ENCODE peak calls at places on chromosomes 12 and 14, in six cellular contexts. One of them, this sample, is unnamed.

GRCh38 chr12:43806737-43807072 is 588 bp upstream of the TWF1 start:
- DNase-seq in activated B cell treated with CpG ODN at 0.5 μM for 24 hours: no peak
- DNase-seq in progenitor cell of endocrine pancreas: no peak
- DNase-seq in neural crest cell: no peak
- DNase-seq in fibroblast of lung: peak
- DNase-seq in retinal pigment epithelial cell: no peak
- DNase-seq in this sample: no peak

GRCh38 chr12:49893753-49894752 is 9.6 kb downstream of the FAIM2 start:
- DNase-seq in activated B cell treated with CpG ODN at 0.5 μM for 24 hours: no peak
- DNase-seq in progenitor cell of endocrine pancreas: no peak
- DNase-seq in neural crest cell: no peak
- DNase-seq in fibroblast of lung: peak
- DNase-seq in retinal pigment epithelial cell: no peak
- DNase-seq in this sample: peak

GRCh38 chr12:113519464-113520191 is 48.0 kb upstream of the LHX5 start:
- DNase-seq in activated B cell treated with CpG ODN at 0.5 μM for 24 hours: no peak
- DNase-seq in progenitor cell of endocrine pancreas: no peak
- DNase-seq in neural crest cell: no peak
- DNase-seq in fibroblast of lung: no peak
- DNase-seq in retinal pigment epithelial cell: no peak
- DNase-seq in this sample: no peak

GRCh38 chr12:130041983-130042812 is 120.1 kb upstream of the FZD10 start:
- DNase-seq in activated B cell treated with CpG ODN at 0.5 μM for 24 hours: no peak
- DNase-seq in progenitor cell of endocrine pancreas: peak
- DNase-seq in neural crest cell: peak
- DNase-seq in fibroblast of lung: no peak
- DNase-seq in retinal pigment epithelial cell: no peak
- DNase-seq in this sample: no peak

GRCh38 chr12:3122841-3123678 is 45.9 kb downstream of the TSPAN9 start:
- DNase-seq in activated B cell treated with CpG ODN at 0.5 μM for 24 hours: no peak
- DNase-seq in progenitor cell of endocrine pancreas: no peak
- DNase-seq in neural crest cell: no peak
- DNase-seq in fibroblast of lung: peak
- DNase-seq in retinal pigment epithelial cell: peak
- DNase-seq in this sample: peak

GRCh38 chr14:51996148-51996746 is 6.9 kb downstream of the RTRAF start:
- DNase-seq in activated B cell treated with CpG ODN at 0.5 μM for 24 hours: no peak
- DNase-seq in progenitor cell of endocrine pancreas: no peak
- DNase-seq in neural crest cell: no peak
- DNase-seq in fibroblast of lung: peak
- DNase-seq in retinal pigment epithelial cell: no peak
- DNase-seq in this sample: peak

GRCh38 chr12:119642986-119643385 is 24.9 kb upstream of the PRKAB1 start:
- DNase-seq in activated B cell treated with CpG ODN at 0.5 μM for 24 hours: no peak
- DNase-seq in progenitor cell of endocrine pancreas: no peak
- DNase-seq in neural crest cell: no peak
- DNase-seq in fibroblast of lung: no peak
- DNase-seq in retinal pigment epithelial cell: no peak
- DNase-seq in this sample: no peak

GRCh38 chr12:9868951-9869306 is 225 bp downstream of the CLEC2B start:
- DNase-seq in activated B cell treated with CpG ODN at 0.5 μM for 24 hours: no peak
- DNase-seq in progenitor cell of endocrine pancreas: no peak
- DNase-seq in neural crest cell: no peak
- DNase-seq in fibroblast of lung: no peak
- DNase-seq in retinal pigment epithelial cell: no peak
- DNase-seq in this sample: no peak

GRCh38 chr12:3263939-3264699 is 186.9 kb downstream of the TSPAN9 start:
- DNase-seq in activated B cell treated with CpG ODN at 0.5 μM for 24 hours: no peak
- DNase-seq in progenitor cell of endocrine pancreas: no peak
- DNase-seq in neural crest cell: no peak
- DNase-seq in fibroblast of lung: no peak
- DNase-seq in retinal pigment epithelial cell: no peak
- DNase-seq in this sample: no peak

GRCh38 chr12:48001426-48002178 is 2.7 kb downstream of the COL2A1 start:
- DNase-seq in activated B cell treated with CpG ODN at 0.5 μM for 24 hours: no peak
- DNase-seq in progenitor cell of endocrine pancreas: no peak
- DNase-seq in neural crest cell: peak
- DNase-seq in fibroblast of lung: peak
- DNase-seq in retinal pigment epithelial cell: no peak
- DNase-seq in this sample: peak

GRCh38 chr12:95487024-95487423 is 13.1 kb downstream of the METAP2 start:
- DNase-seq in activated B cell treated with CpG ODN at 0.5 μM for 24 hours: no peak
- DNase-seq in progenitor cell of endocrine pancreas: no peak
- DNase-seq in neural crest cell: no peak
- DNase-seq in fibroblast of lung: no peak
- DNase-seq in retinal pigment epithelial cell: no peak
- DNase-seq in this sample: no peak

GRCh38 chr12:69779928-69780327 is 41.3 kb downstream of the RAB3IP start:
- DNase-seq in activated B cell treated with CpG ODN at 0.5 μM for 24 hours: no peak
- DNase-seq in progenitor cell of endocrine pancreas: no peak
- DNase-seq in neural crest cell: peak
- DNase-seq in fibroblast of lung: peak
- DNase-seq in retinal pigment epithelial cell: no peak
- DNase-seq in this sample: peak

GRCh38 chr14:69650948-69651369 is 39.6 kb downstream of the SUSD6 start:
- DNase-seq in activated B cell treated with CpG ODN at 0.5 μM for 24 hours: no peak
- DNase-seq in progenitor cell of endocrine pancreas: no peak
- DNase-seq in neural crest cell: no peak
- DNase-seq in fibroblast of lung: peak
- DNase-seq in retinal pigment epithelial cell: no peak
- DNase-seq in this sample: no peak

GRCh38 chr14:40413146-40413545 is 980.9 kb upstream of the FBXO33 start:
- DNase-seq in activated B cell treated with CpG ODN at 0.5 μM for 24 hours: no peak
- DNase-seq in progenitor cell of endocrine pancreas: no peak
- DNase-seq in neural crest cell: no peak
- DNase-seq in fibroblast of lung: peak
- DNase-seq in retinal pigment epithelial cell: peak
- DNase-seq in this sample: no peak

DNA sequence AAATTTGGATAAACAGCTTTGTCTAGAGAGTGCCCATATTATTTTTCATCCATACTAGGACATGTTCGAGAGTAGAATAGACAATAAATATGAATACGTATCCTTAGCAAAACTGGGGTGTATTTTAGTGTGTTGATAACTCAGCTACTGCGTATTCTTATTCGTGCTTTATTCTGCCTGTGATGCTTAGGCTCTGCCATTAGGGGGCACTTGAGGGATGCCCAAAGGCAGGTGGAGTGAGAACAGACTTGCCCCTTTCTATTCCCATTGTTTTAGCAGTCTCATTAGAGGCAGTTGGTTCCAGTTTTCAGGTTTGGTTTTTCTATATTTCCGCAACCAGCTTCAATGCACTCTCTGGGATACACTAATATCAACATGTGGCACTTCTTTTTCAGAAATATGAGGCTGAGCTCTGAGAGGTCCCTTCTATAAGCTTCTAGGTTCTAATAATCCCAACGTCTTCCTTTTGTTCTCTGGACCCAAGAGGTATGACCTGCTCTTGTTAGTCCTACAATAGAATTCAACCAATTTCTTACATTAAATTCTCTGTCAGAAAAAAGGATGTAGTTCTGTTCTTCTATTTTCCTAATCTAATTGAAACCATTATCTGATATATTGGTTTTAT is 985.7 kb upstream of the FBXO33 start:
- DNase-seq in activated B cell treated with CpG ODN at 0.5 μM for 24 hours: no peak
- DNase-seq in progenitor cell of endocrine pancreas: peak
- DNase-seq in neural crest cell: peak
- DNase-seq in fibroblast of lung: peak
- DNase-seq in retinal pigment epithelial cell: no peak
- DNase-seq in this sample: no peak
- TF ChIP-seq CTCF in activated B cell treated with CpG ODN at 0.5 μM for 24 hours: no peak
- TF ChIP-seq CTCF in progenitor cell of endocrine pancreas: peak
- TF ChIP-seq CTCF in neural crest cell: peak
- TF ChIP-seq CTCF in fibroblast of lung: no peak
- TF ChIP-seq CTCF in retinal pigment epithelial cell: peak
- TF ChIP-seq CTCF in this sample: no peak

GRCh38 chr14:58731465-58732330 is 93.9 kb downstream of the DACT1 start:
- DNase-seq in activated B cell treated with CpG ODN at 0.5 μM for 24 hours: no peak
- DNase-seq in progenitor cell of endocrine pancreas: no peak
- DNase-seq in neural crest cell: no peak
- DNase-seq in fibroblast of lung: peak
- DNase-seq in retinal pigment epithelial cell: peak
- DNase-seq in this sample: peak
- TF ChIP-seq CTCF in activated B cell treated with CpG ODN at 0.5 μM for 24 hours: no peak
- TF ChIP-seq CTCF in progenitor cell of endocrine pancreas: no peak
- TF ChIP-seq CTCF in neural crest cell: no peak
- TF ChIP-seq CTCF in fibroblast of lung: no peak
- TF ChIP-seq CTCF in retinal pigment epithelial cell: no peak
- TF ChIP-seq CTCF in this sample: no peak

DNA sequence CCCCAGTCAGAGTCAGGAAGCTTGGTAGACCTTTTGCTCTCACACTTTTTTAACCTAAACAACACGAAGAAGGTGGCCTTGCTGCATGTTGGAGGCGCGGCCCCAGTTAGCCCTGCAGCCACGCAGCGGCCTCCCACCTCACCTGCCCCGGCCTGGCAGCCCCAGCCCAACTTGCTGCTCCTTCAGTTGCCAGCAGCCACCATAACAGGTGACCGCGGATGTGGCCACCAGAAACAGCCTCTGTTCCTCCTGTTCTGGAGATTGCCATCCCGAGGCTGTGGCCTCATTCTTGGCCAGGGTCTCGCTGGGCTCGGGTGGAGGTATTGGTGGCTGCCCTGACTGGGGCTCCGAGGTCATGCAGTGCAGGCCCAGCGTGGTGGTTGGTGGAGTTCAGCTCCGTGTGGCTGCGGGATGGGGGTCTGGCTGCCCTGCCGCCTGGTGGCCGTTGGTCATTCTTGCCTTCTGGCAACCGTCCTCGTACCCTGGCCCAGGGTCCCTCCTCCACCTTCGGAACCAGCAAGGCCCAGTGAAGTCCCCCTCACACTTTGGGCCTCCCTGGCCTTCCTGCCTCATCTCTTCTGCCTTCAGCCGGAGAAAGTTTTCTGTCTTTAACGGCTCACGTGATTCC is 20.7 kb upstream of the TEX22 start:
- DNase-seq in activated B cell treated with CpG ODN at 0.5 μM for 24 hours: no peak
- DNase-seq in progenitor cell of endocrine pancreas: no peak
- DNase-seq in neural crest cell: no peak
- DNase-seq in fibroblast of lung: no peak
- DNase-seq in retinal pigment epithelial cell: no peak
- DNase-seq in this sample: no peak
- TF ChIP-seq CTCF in activated B cell treated with CpG ODN at 0.5 μM for 24 hours: no peak
- TF ChIP-seq CTCF in progenitor cell of endocrine pancreas: peak
- TF ChIP-seq CTCF in neural crest cell: no peak
- TF ChIP-seq CTCF in fibroblast of lung: no peak
- TF ChIP-seq CTCF in retinal pigment epithelial cell: no peak
- TF ChIP-seq CTCF in this sample: no peak

GRCh38 chr12:46373303-46374182 is 970 bp upstream of the SLC38A2 start:
- DNase-seq in activated B cell treated with CpG ODN at 0.5 μM for 24 hours: peak
- DNase-seq in progenitor cell of endocrine pancreas: peak
- DNase-seq in neural crest cell: peak
- DNase-seq in fibroblast of lung: peak
- DNase-seq in retinal pigment epithelial cell: no peak
- DNase-seq in this sample: peak
- TF ChIP-seq CTCF in activated B cell treated with CpG ODN at 0.5 μM for 24 hours: no peak
- TF ChIP-seq CTCF in progenitor cell of endocrine pancreas: peak
- TF ChIP-seq CTCF in neural crest cell: no peak
- TF ChIP-seq CTCF in fibroblast of lung: no peak
- TF ChIP-seq CTCF in retinal pigment epithelial cell: peak
- TF ChIP-seq CTCF in this sample: peak

DNA sequence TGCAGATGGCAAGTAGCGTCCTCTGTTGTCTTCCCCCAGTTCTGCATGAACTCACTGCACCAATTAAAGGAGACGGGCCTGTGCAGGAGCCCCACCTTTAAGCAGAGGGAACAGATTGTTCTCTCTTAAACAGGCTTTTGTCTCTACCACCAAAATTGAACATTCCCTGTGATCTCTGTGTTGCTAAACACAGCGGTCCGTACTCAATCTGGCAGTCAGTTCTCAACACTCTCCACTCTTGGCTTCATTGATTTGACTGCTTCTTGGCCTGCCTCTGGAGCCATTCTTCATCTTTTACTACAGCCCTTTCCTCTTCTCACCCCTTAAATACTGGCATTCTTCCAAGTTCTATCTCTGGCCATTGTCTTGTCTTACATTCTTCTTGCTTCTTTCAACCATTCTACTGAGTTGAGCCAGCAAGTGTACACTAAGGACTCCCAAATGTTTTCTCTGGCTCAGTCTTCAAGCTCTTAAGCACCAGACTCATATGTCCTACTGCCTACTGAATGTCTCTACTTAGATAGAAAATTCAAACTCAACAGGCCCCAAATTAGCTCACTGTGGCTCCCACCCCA is 8.0 kb upstream of the NT5DC3 start:
- DNase-seq in activated B cell treated with CpG ODN at 0.5 μM for 24 hours: no peak
- DNase-seq in progenitor cell of endocrine pancreas: no peak
- DNase-seq in neural crest cell: no peak
- DNase-seq in fibroblast of lung: peak
- DNase-seq in retinal pigment epithelial cell: no peak
- DNase-seq in this sample: peak
- TF ChIP-seq CTCF in activated B cell treated with CpG ODN at 0.5 μM for 24 hours: no peak
- TF ChIP-seq CTCF in progenitor cell of endocrine pancreas: no peak
- TF ChIP-seq CTCF in neural crest cell: no peak
- TF ChIP-seq CTCF in fibroblast of lung: no peak
- TF ChIP-seq CTCF in retinal pigment epithelial cell: no peak
- TF ChIP-seq CTCF in this sample: no peak

GRCh38 chr14:53510281-53510912 is 357.3 kb upstream of the DDHD1 start:
- DNase-seq in activated B cell treated with CpG ODN at 0.5 μM for 24 hours: no peak
- DNase-seq in progenitor cell of endocrine pancreas: no peak
- DNase-seq in neural crest cell: no peak
- DNase-seq in fibroblast of lung: no peak
- DNase-seq in retinal pigment epithelial cell: no peak
- DNase-seq in this sample: peak

GRCh38 chr14:53515264-53515663 is 362.1 kb upstream of the DDHD1 start:
- DNase-seq in activated B cell treated with CpG ODN at 0.5 μM for 24 hours: no peak
- DNase-seq in progenitor cell of endocrine pancreas: no peak
- DNase-seq in neural crest cell: no peak
- DNase-seq in fibroblast of lung: peak
- DNase-seq in retinal pigment epithelial cell: no peak
- DNase-seq in this sample: peak

GRCh38 chr14:53509227-53509822 is 356.2 kb upstream of the DDHD1 start:
- DNase-seq in activated B cell treated with CpG ODN at 0.5 μM for 24 hours: no peak
- DNase-seq in progenitor cell of endocrine pancreas: no peak
- DNase-seq in neural crest cell: no peak
- DNase-seq in fibroblast of lung: peak
- DNase-seq in retinal pigment epithelial cell: no peak
- DNase-seq in this sample: peak

GRCh38 chr14:53509845-53510244 is 356.7 kb upstream of the DDHD1 start:
- DNase-seq in activated B cell treated with CpG ODN at 0.5 μM for 24 hours: no peak
- DNase-seq in progenitor cell of endocrine pancreas: no peak
- DNase-seq in neural crest cell: no peak
- DNase-seq in fibroblast of lung: no peak
- DNase-seq in retinal pigment epithelial cell: no peak
- DNase-seq in this sample: peak
- TF ChIP-seq CTCF in activated B cell treated with CpG ODN at 0.5 μM for 24 hours: no peak
- TF ChIP-seq CTCF in progenitor cell of endocrine pancreas: no peak
- TF ChIP-seq CTCF in neural crest cell: no peak
- TF ChIP-seq CTCF in fibroblast of lung: no peak
- TF ChIP-seq CTCF in retinal pigment epithelial cell: no peak
- TF ChIP-seq CTCF in this sample: no peak

GRCh38 chr12:87953257-87953860 is 75.8 kb downstream of the C12orf50 start:
- DNase-seq in activated B cell treated with CpG ODN at 0.5 μM for 24 hours: no peak
- DNase-seq in progenitor cell of endocrine pancreas: no peak
- DNase-seq in neural crest cell: peak
- DNase-seq in fibroblast of lung: peak
- DNase-seq in retinal pigment epithelial cell: no peak
- DNase-seq in this sample: peak
- TF ChIP-seq CTCF in activated B cell treated with CpG ODN at 0.5 μM for 24 hours: no peak
- TF ChIP-seq CTCF in progenitor cell of endocrine pancreas: peak
- TF ChIP-seq CTCF in neural crest cell: peak
- TF ChIP-seq CTCF in fibroblast of lung: peak
- TF ChIP-seq CTCF in retinal pigment epithelial cell: peak
- TF ChIP-seq CTCF in this sample: peak

This sample was measured in fibroblast of the aortic adventitia.